ENCODE peak calls at places on chromosomes 7 and 10, in eight cellular contexts. I, Q, T, N, Y, B, U and G are unnamed samples.
A peak's percentile ranks its signal among the peaks of the same experiment; 100 is the strongest.

GRCh38 chr7:27351786-27352185 is 109.2 kb downstream of the EVX1 start:
- DNase-seq in I (no peak), Q (no peak), T (no peak), N (no peak), Y (no peak), B (no peak), U (no peak), G (no peak)

GRCh38 chr10:103758294-103758681 is 97.1 kb downstream of the SH3PXD2A start:
- DNase-seq in I (no peak), Q (no peak), T (no peak), N (peak; percentile 86), Y (no peak), B (no peak), U (no peak), G (no peak)

GRCh38 chr10:117175215-117175900 is 21.9 kb upstream of the KCNK18 start:
- DNase-seq in I (peak; percentile 40), Q (no peak), T (peak; percentile 31), N (no peak), Y (peak; percentile 27), B (peak; percentile 51), U (no peak), G (peak; percentile 22)

GRCh38 chr10:2938869-2939268 is 128.5 kb upstream of the PFKP start:
- DNase-seq in I (no peak), Q (no peak), T (no peak), N (peak; percentile 21), Y (no peak), B (no peak), U (no peak), G (no peak)

GRCh38 chr7:8991159-8991558 is 557.8 kb downstream of the NXPH1 start:
- DNase-seq in I (no peak), Q (no peak), T (no peak), N (no peak), Y (no peak), B (no peak), U (no peak), G (no peak)

GRCh38 chr10:69180525-69181204 is 631 bp downstream of the SUPV3L1 start:
- DNase-seq in I (no peak), Q (no peak), T (peak; percentile 49), N (peak; percentile 32), Y (no peak), B (peak; percentile 57), U (peak; percentile 19), G (peak; percentile 15)

GRCh38 chr10:90968448-90969086 is 47.7 kb upstream of the ANKRD1 start:
- DNase-seq in I (no peak), Q (no peak), T (no peak), N (peak; percentile 83), Y (no peak), B (no peak), U (no peak), G (no peak)

GRCh38 chr7:134899729-134900128 is 86.6 kb upstream of the AGBL3 start:
- DNase-seq in I (no peak), Q (no peak), T (peak; percentile 60), N (peak; percentile 68), Y (no peak), B (no peak), U (no peak), G (no peak)

GRCh38 chr10:73991846-73992245 is 6.1 kb upstream of the VCL start:
- DNase-seq in I (peak; percentile 74), Q (no peak), T (no peak), N (no peak), Y (no peak), B (peak; percentile 68), U (peak; percentile 35), G (peak; percentile 61)

GRCh38 chr10:127937915-127938440 is 31.1 kb downstream of the PTPRE start:
- DNase-seq in I (no peak), Q (no peak), T (no peak), N (no peak), Y (no peak), B (no peak), U (no peak), G (no peak)

GRCh38 chr7:73623798-73624668 is at the start of gene MLXIPL:
- DNase-seq in I (peak; percentile 20), Q (peak; percentile 64), T (peak; percentile 96), N (no peak), Y (peak; percentile 52), B (peak; percentile 79), U (peak; percentile 66), G (peak; percentile 50)

GRCh38 chr10:79104264-79104954 is 35.6 kb downstream of the ZMIZ1 start:
- DNase-seq in I (no peak), Q (peak; percentile 58), T (no peak), N (peak; percentile 51), Y (peak; percentile 92), B (peak; percentile 79), U (peak; percentile 62), G (no peak)

GRCh38 chr10:116450861-116451260 is 23.2 kb downstream of the PNLIPRP3 start:
- DNase-seq in I (no peak), Q (no peak), T (no peak), N (no peak), Y (no peak), B (no peak), U (no peak), G (no peak)

GRCh38 chr7:82319674-82320118 is 123.9 kb downstream of the CACNA2D1 start:
- DNase-seq in I (no peak), Q (peak; percentile 83), T (peak; percentile 54), N (peak; percentile 88), Y (peak; percentile 84), B (peak; percentile 75), U (peak; percentile 84), G (no peak)

GRCh38 chr7:32257632-32258031 is 187.4 kb upstream of the PDE1C start:
- DNase-seq in I (no peak), Q (no peak), T (no peak), N (no peak), Y (no peak), B (no peak), U (no peak), G (no peak)

GRCh38 chr10:124240721-124241350 is 147.4 kb upstream of the CHST15 start:
- DNase-seq in I (no peak), Q (no peak), T (no peak), N (no peak), Y (no peak), B (no peak), U (no peak), G (no peak)

GRCh38 chr7:131619336-131620305 is 63.2 kb upstream of the PODXL start:
- DNase-seq in I (no peak), Q (no peak), T (peak; percentile 55), N (peak; percentile 42), Y (no peak), B (no peak), U (no peak), G (no peak)

GRCh38 chr7:55280031-55280454 is 85.1 kb upstream of the LANCL2 start:
- DNase-seq in I (peak; percentile 57), Q (peak; percentile 50), T (peak; percentile 82), N (peak; percentile 67), Y (peak; percentile 66), B (peak; percentile 58), U (peak; percentile 49), G (peak; percentile 51)

GRCh38 chr10:932589-932988 is 1.1 kb upstream of the LARP4B start:
- DNase-seq in I (no peak), Q (peak; percentile 16), T (no peak), N (no peak), Y (peak; percentile 61), B (no peak), U (no peak), G (no peak)

GRCh38 chr7:152735443-152736004 is 24.0 kb upstream of the ACTR3B start:
- DNase-seq in I (no peak), Q (no peak), T (peak; percentile 28), N (peak; percentile 11), Y (no peak), B (no peak), U (no peak), G (no peak)

GRCh38 chr7:72042855-72043254 is 369.3 kb downstream of the CALN1 start:
- DNase-seq in I (no peak), Q (no peak), T (no peak), N (no peak), Y (no peak), B (no peak), U (no peak), G (no peak)
- H3K9me3 ChIP-seq in I (no peaks in the 10 kb centered on the region), Q (no peaks in the 10 kb centered on the region), T (no peaks in the 10 kb centered on the region), N (peaks cover 21% of the 10 kb centered on the region), Y (no peaks in the 10 kb centered on the region), B (peaks cover 1% of the 10 kb centered on the region), U (no peaks in the 10 kb centered on the region), G (no peaks in the 10 kb centered on the region)

DNA sequence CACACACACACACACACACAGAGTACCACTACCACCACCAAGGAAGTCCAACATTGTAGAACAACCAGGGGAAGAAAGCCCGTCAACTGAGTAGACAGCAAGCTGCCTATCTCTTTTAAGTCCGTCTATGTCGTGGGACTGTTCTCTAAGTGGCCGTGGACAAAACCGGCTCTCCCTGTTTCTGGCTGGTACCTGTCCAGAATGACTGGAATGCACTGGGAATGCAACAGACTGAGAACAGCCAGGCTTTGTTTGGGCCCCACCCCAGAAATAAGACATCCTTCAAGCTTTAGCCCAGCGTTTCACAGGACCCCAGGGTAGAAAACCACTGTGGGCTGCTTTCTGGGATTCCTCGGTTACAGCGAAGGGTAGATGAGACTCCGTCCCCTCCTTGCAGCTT is 203.6 kb downstream of the TCERG1L start:
- DNase-seq in I (no peak), Q (no peak), T (no peak), N (no peak), Y (no peak), B (no peak), U (no peak), G (no peak)
- H3K9me3 ChIP-seq in I (no peaks in the 10 kb centered on the region), Q (no peaks in the 10 kb centered on the region), T (no peaks in the 10 kb centered on the region), N (peaks cover 41% of the 10 kb centered on the region), Y (no peaks in the 10 kb centered on the region), B (peaks cover 6% of the 10 kb centered on the region), U (no peaks in the 10 kb centered on the region), G (no peaks in the 10 kb centered on the region)

GRCh38 chr7:112147752-112148435 is 58.3 kb downstream of the DOCK4 start:
- DNase-seq in I (no peak), Q (no peak), T (no peak), N (no peak), Y (no peak), B (no peak), U (no peak), G (no peak)
- H3K9me3 ChIP-seq in I (no peaks in the 10 kb centered on the region), Q (no peaks in the 10 kb centered on the region), T (no peaks in the 10 kb centered on the region), N (no peaks in the 10 kb centered on the region), Y (no peaks in the 10 kb centered on the region), B (no peaks in the 10 kb centered on the region), U (no peaks in the 10 kb centered on the region), G (no peaks in the 10 kb centered on the region)

GRCh38 chr7:29569648-29570047 is 6.0 kb downstream of the PRR15 start:
- DNase-seq in I (no peak), Q (no peak), T (peak; percentile 39), N (no peak), Y (no peak), B (no peak), U (no peak), G (no peak)
- H3K9me3 ChIP-seq in I (no peaks in the 10 kb centered on the region), Q (no peaks in the 10 kb centered on the region), T (no peaks in the 10 kb centered on the region), N (no peaks in the 10 kb centered on the region), Y (no peaks in the 10 kb centered on the region), B (no peaks in the 10 kb centered on the region), U (no peaks in the 10 kb centered on the region), G (no peaks in the 10 kb centered on the region)

GRCh38 chr10:112213836-112214235 is 30.3 kb upstream of the GPAM start:
- DNase-seq in I (no peak), Q (no peak), T (no peak), N (no peak), Y (no peak), B (no peak), U (no peak), G (no peak)
- H3K9me3 ChIP-seq in I (no peaks in the 10 kb centered on the region), Q (no peaks in the 10 kb centered on the region), T (no peaks in the 10 kb centered on the region), N (no peaks in the 10 kb centered on the region), Y (no peaks in the 10 kb centered on the region), B (no peaks in the 10 kb centered on the region), U (no peaks in the 10 kb centered on the region), G (no peaks in the 10 kb centered on the region)